ENCODE peak calls at places on chromosome 4, in six cellular contexts. One of them, this sample, is unnamed.

GRCh38 chr4:79454656-79455055 is 46.6 kb upstream of the GK2 start:
- DNase-seq in GM23248: no peak
- DNase-seq in HCT116: no peak
- DNase-seq in fibroblast of lung: no peak
- DNase-seq in sigmoid colon: no peak
- DNase-seq in AG09309: no peak
- DNase-seq in this sample: no peak

GRCh38 chr4:26248647-26249046 is 72.2 kb upstream of the RBPJ start:
- DNase-seq in GM23248: no peak
- DNase-seq in HCT116: no peak
- DNase-seq in fibroblast of lung: peak; percentile 93
- DNase-seq in sigmoid colon: peak; percentile 81
- DNase-seq in AG09309: no peak
- DNase-seq in this sample: peak; percentile 36

GRCh38 chr4:35250771-35251170 is 993.5 kb downstream of the ARAP2 start:
- DNase-seq in GM23248: peak; percentile 2
- DNase-seq in HCT116: no peak
- DNase-seq in fibroblast of lung: peak; percentile 0
- DNase-seq in sigmoid colon: no peak
- DNase-seq in AG09309: no peak
- DNase-seq in this sample: no peak

GRCh38 chr4:41506071-41506470 is 31.9 kb upstream of the LIMCH1 start:
- DNase-seq in GM23248: peak; percentile 21
- DNase-seq in HCT116: no peak
- DNase-seq in fibroblast of lung: peak; percentile 46
- DNase-seq in sigmoid colon: no peak
- DNase-seq in AG09309: peak; percentile 49
- DNase-seq in this sample: no peak

GRCh38 chr4:184472540-184473264 is 1.6 kb downstream of the IRF2 start:
- DNase-seq in GM23248: peak; percentile 88
- DNase-seq in HCT116: no peak
- DNase-seq in fibroblast of lung: peak; percentile 58
- DNase-seq in sigmoid colon: peak; percentile 88
- DNase-seq in AG09309: no peak
- DNase-seq in this sample: peak; percentile 84

GRCh38 chr4:146318894-146319293 is 104.6 kb downstream of the REELD1 start:
- DNase-seq in GM23248: no peak
- DNase-seq in HCT116: no peak
- DNase-seq in fibroblast of lung: no peak
- DNase-seq in sigmoid colon: no peak
- DNase-seq in AG09309: no peak
- DNase-seq in this sample: no peak

GRCh38 chr4:3347871-3348270 is 55.0 kb downstream of the RGS12 start:
- DNase-seq in GM23248: no peak
- DNase-seq in HCT116: no peak
- DNase-seq in fibroblast of lung: no peak
- DNase-seq in sigmoid colon: no peak
- DNase-seq in AG09309: no peak
- DNase-seq in this sample: no peak

GRCh38 chr4:52864816-52865215 is 2.7 kb downstream of the RASL11B start:
- DNase-seq in GM23248: no peak
- DNase-seq in HCT116: no peak
- DNase-seq in fibroblast of lung: peak; percentile 26
- DNase-seq in sigmoid colon: no peak
- DNase-seq in AG09309: peak; percentile 20
- DNase-seq in this sample: no peak

GRCh38 chr4:59247032-59247431 is 1953.1 kb upstream of the ADGRL3 start:
- DNase-seq in GM23248: peak; percentile 2
- DNase-seq in HCT116: no peak
- DNase-seq in fibroblast of lung: peak; percentile 0
- DNase-seq in sigmoid colon: no peak
- DNase-seq in AG09309: no peak
- DNase-seq in this sample: no peak

GRCh38 chr4:188196134-188196735 is 57.0 kb downstream of the TRIML1 start:
- DNase-seq in GM23248: no peak
- DNase-seq in HCT116: no peak
- DNase-seq in fibroblast of lung: peak; percentile 9
- DNase-seq in sigmoid colon: no peak
- DNase-seq in AG09309: no peak
- DNase-seq in this sample: no peak

GRCh38 chr4:188372856-188373255 is 233.6 kb downstream of the TRIML1 start:
- DNase-seq in GM23248: no peak
- DNase-seq in HCT116: peak; percentile 67
- DNase-seq in fibroblast of lung: peak; percentile 18
- DNase-seq in sigmoid colon: no peak
- DNase-seq in AG09309: no peak
- DNase-seq in this sample: no peak

GRCh38 chr4:163167333-163167626 is 590 bp upstream of the NAF1 start:
- DNase-seq in GM23248: peak; percentile 60
- DNase-seq in HCT116: no peak
- DNase-seq in fibroblast of lung: peak; percentile 52
- DNase-seq in sigmoid colon: no peak
- DNase-seq in AG09309: no peak
- DNase-seq in this sample: no peak

GRCh38 chr4:74967324-74967723 is 34.4 kb downstream of the PARM1 start:
- DNase-seq in GM23248: no peak
- DNase-seq in HCT116: no peak
- DNase-seq in fibroblast of lung: no peak
- DNase-seq in sigmoid colon: no peak
- DNase-seq in AG09309: no peak
- DNase-seq in this sample: no peak

GRCh38 chr4:114807759-114808404 is 209.3 kb downstream of the UGT8 start:
- DNase-seq in GM23248: peak; percentile 32
- DNase-seq in HCT116: peak; percentile 42
- DNase-seq in fibroblast of lung: peak; percentile 7
- DNase-seq in sigmoid colon: no peak
- DNase-seq in AG09309: no peak
- DNase-seq in this sample: no peak

GRCh38 chr4:109235683-109236082 is 66.8 kb downstream of the COL25A1 start:
- DNase-seq in GM23248: no peak
- DNase-seq in HCT116: no peak
- DNase-seq in fibroblast of lung: no peak
- DNase-seq in sigmoid colon: no peak
- DNase-seq in AG09309: no peak
- DNase-seq in this sample: no peak

GRCh38 chr4:127868196-127868595 is 12.5 kb upstream of the PLK4 start:
- DNase-seq in GM23248: peak; percentile 21
- DNase-seq in HCT116: no peak
- DNase-seq in fibroblast of lung: no peak
- DNase-seq in sigmoid colon: no peak
- DNase-seq in AG09309: no peak
- DNase-seq in this sample: no peak

GRCh38 chr4:89491731-89492235 is 184.2 kb upstream of the GPRIN3 start:
- DNase-seq in GM23248: no peak
- DNase-seq in HCT116: no peak
- DNase-seq in fibroblast of lung: no peak
- DNase-seq in sigmoid colon: no peak
- DNase-seq in AG09309: no peak
- DNase-seq in this sample: no peak
- H3K4me3 ChIP-seq in GM23248: no peak overlapping the region
- H3K4me3 ChIP-seq in HCT116: no peak overlapping the region
- H3K4me3 ChIP-seq in fibroblast of lung: no peak overlapping the region
- H3K4me3 ChIP-seq in sigmoid colon: no peak overlapping the region
- H3K4me3 ChIP-seq in AG09309: no peak overlapping the region
- H3K4me3 ChIP-seq in this sample: no peak overlapping the region

GRCh38 chr4:152460488-152460887 is 75.4 kb downstream of the FBXW7 start:
- DNase-seq in GM23248: peak; percentile 82
- DNase-seq in HCT116: no peak
- DNase-seq in fibroblast of lung: peak; percentile 90
- DNase-seq in sigmoid colon: no peak
- DNase-seq in AG09309: peak; percentile 54
- DNase-seq in this sample: no peak

GRCh38 chr4:152463562-152463961 is 72.3 kb downstream of the FBXW7 start:
- DNase-seq in GM23248: no peak
- DNase-seq in HCT116: no peak
- DNase-seq in fibroblast of lung: no peak
- DNase-seq in sigmoid colon: no peak
- DNase-seq in AG09309: no peak
- DNase-seq in this sample: no peak

GRCh38 chr4:152462715-152463114 is 73.2 kb downstream of the FBXW7 start:
- DNase-seq in GM23248: peak; percentile 56
- DNase-seq in HCT116: no peak
- DNase-seq in fibroblast of lung: no peak
- DNase-seq in sigmoid colon: no peak
- DNase-seq in AG09309: no peak
- DNase-seq in this sample: no peak

GRCh38 chr4:152464030-152464823 is 71.7 kb downstream of the FBXW7 start:
- DNase-seq in GM23248: no peak
- DNase-seq in HCT116: no peak
- DNase-seq in fibroblast of lung: no peak
- DNase-seq in sigmoid colon: no peak
- DNase-seq in AG09309: no peak
- DNase-seq in this sample: no peak

GRCh38 chr4:152462047-152462446 is 73.8 kb downstream of the FBXW7 start:
- DNase-seq in GM23248: no peak
- DNase-seq in HCT116: no peak
- DNase-seq in fibroblast of lung: no peak
- DNase-seq in sigmoid colon: no peak
- DNase-seq in AG09309: no peak
- DNase-seq in this sample: no peak
- H3K4me3 ChIP-seq in GM23248: no peak overlapping the region
- H3K4me3 ChIP-seq in HCT116: no peak overlapping the region
- H3K4me3 ChIP-seq in fibroblast of lung: no peak overlapping the region
- H3K4me3 ChIP-seq in sigmoid colon: no peak overlapping the region
- H3K4me3 ChIP-seq in AG09309: no peak overlapping the region
- H3K4me3 ChIP-seq in this sample: no peak overlapping the region

GRCh38 chr4:22498866-22499265 is 17.0 kb downstream of the ADGRA3 start:
- DNase-seq in GM23248: no peak
- DNase-seq in HCT116: no peak
- DNase-seq in fibroblast of lung: no peak
- DNase-seq in sigmoid colon: no peak
- DNase-seq in AG09309: no peak
- DNase-seq in this sample: no peak

GRCh38 chr4:22501715-22502095 is 14.2 kb downstream of the ADGRA3 start:
- DNase-seq in GM23248: no peak
- DNase-seq in HCT116: no peak
- DNase-seq in fibroblast of lung: no peak
- DNase-seq in sigmoid colon: no peak
- DNase-seq in AG09309: no peak
- DNase-seq in this sample: no peak

GRCh38 chr4:22500128-22500611 is 15.7 kb downstream of the ADGRA3 start:
- DNase-seq in GM23248: no peak
- DNase-seq in HCT116: no peak
- DNase-seq in fibroblast of lung: no peak
- DNase-seq in sigmoid colon: no peak
- DNase-seq in AG09309: no peak
- DNase-seq in this sample: no peak

GRCh38 chr4:22502895-22503814 is 12.7 kb downstream of the ADGRA3 start:
- DNase-seq in GM23248: peak; percentile 36
- DNase-seq in HCT116: no peak
- DNase-seq in fibroblast of lung: no peak
- DNase-seq in sigmoid colon: no peak
- DNase-seq in AG09309: no peak
- DNase-seq in this sample: no peak

GRCh38 chr4:22500831-22501714 is 14.8 kb downstream of the ADGRA3 start:
- DNase-seq in GM23248: peak; percentile 85
- DNase-seq in HCT116: peak; percentile 66
- DNase-seq in fibroblast of lung: no peak
- DNase-seq in sigmoid colon: no peak
- DNase-seq in AG09309: no peak
- DNase-seq in this sample: no peak
- H3K4me3 ChIP-seq in GM23248: no peak overlapping the region
- H3K4me3 ChIP-seq in HCT116: peak overlapping the region; percentile 3
- H3K4me3 ChIP-seq in fibroblast of lung: no peak overlapping the region
- H3K4me3 ChIP-seq in sigmoid colon: no peak overlapping the region
- H3K4me3 ChIP-seq in AG09309: no peak overlapping the region
- H3K4me3 ChIP-seq in this sample: no peak overlapping the region

GRCh38 chr4:69684821-69685220 is 31.8 kb upstream of the UGT2A1 start:
- DNase-seq in GM23248: no peak
- DNase-seq in HCT116: no peak
- DNase-seq in fibroblast of lung: no peak
- DNase-seq in sigmoid colon: no peak
- DNase-seq in AG09309: no peak
- DNase-seq in this sample: no peak

GRCh38 chr4:69689530-69690111 is 36.6 kb upstream of the UGT2A1 start:
- DNase-seq in GM23248: peak; percentile 57
- DNase-seq in HCT116: peak; percentile 6
- DNase-seq in fibroblast of lung: peak; percentile 74
- DNase-seq in sigmoid colon: no peak
- DNase-seq in AG09309: no peak
- DNase-seq in this sample: no peak
- H3K4me3 ChIP-seq in GM23248: no peak overlapping the region
- H3K4me3 ChIP-seq in HCT116: no peak overlapping the region
- H3K4me3 ChIP-seq in fibroblast of lung: no peak overlapping the region
- H3K4me3 ChIP-seq in sigmoid colon: no peak overlapping the region
- H3K4me3 ChIP-seq in AG09309: no peak overlapping the region
- H3K4me3 ChIP-seq in this sample: no peak overlapping the region

DNA sequence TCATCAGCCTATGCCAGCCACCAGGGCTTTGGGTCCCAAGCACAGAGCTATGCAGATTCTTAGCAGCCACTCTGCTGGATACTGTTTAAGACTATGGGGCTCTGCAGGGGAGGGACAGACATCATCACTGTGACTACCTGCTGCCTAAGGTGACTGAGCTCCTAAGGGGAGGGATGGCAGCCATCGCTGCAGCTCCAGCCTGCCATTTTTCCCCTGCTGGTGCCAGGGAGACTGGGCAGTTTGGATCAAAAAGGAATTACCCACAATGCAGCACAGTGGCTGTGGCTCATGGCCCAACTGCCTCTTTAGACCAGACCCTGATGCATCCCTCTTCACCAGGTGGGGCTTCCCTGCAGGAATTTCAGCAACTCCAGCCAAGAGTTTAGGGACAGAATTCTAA is 28.6 kb upstream of the INPP4B start:
- DNase-seq in GM23248: no peak
- DNase-seq in HCT116: no peak
- DNase-seq in fibroblast of lung: no peak
- DNase-seq in sigmoid colon: no peak
- DNase-seq in AG09309: no peak
- DNase-seq in this sample: no peak
- H3K4me3 ChIP-seq in GM23248: no peak overlapping the region
- H3K4me3 ChIP-seq in HCT116: no peak overlapping the region
- H3K4me3 ChIP-seq in fibroblast of lung: no peak overlapping the region
- H3K4me3 ChIP-seq in sigmoid colon: no peak overlapping the region
- H3K4me3 ChIP-seq in AG09309: no peak overlapping the region
- H3K4me3 ChIP-seq in this sample: no peak overlapping the region

This sample was measured in ovary.